ENCODE peak calls at places on chromosomes 1 and 21, in ten cellular contexts. X is astrocyte of the hippocampus; U is CD8-positive, alpha-beta T cell; F is fibroblast of gingiva; I is effector memory CD8-positive, alpha-beta T cell; Z is pancreas; M is cardiac fibroblast; O is nephron progenitor cell; C is endothelial cell; S is NCI-H2171 treated with DMSO at 0.1 percent for 48 hours. N is an unnamed sample.

GRCh38 chr1:81802601-81803422 is 2.1 kb downstream of the ADGRL2 start:
- DNase-seq in X (peak), U (no peak), F (peak), I (no peak), Z (peak), M (peak), O (peak), C (peak), S (peak), N (peak)

GRCh38 chr1:104646233-104646632 is 896.5 kb downstream of the AMY1C start:
- DNase-seq in X (no peak), U (no peak), F (no peak), I (no peak), Z (no peak), M (no peak), O (no peak), C (no peak), S (no peak), N (no peak)

GRCh38 chr1:61160526-61160925 is 78.2 kb downstream of the NFIA start:
- DNase-seq in X (no peak), U (no peak), F (no peak), I (no peak), Z (no peak), M (no peak), O (no peak), C (no peak), S (no peak), N (no peak)

GRCh38 chr1:227899141-227899819 is 48.5 kb downstream of the WNT9A start:
- DNase-seq in X (no peak), U (no peak), F (no peak), I (no peak), Z (peak), M (no peak), O (peak), C (peak), S (no peak), N (peak)

GRCh38 chr1:201214886-201215285 is 24.3 kb downstream of the IGFN1 start:
- DNase-seq in X (no peak), U (no peak), F (no peak), I (no peak), Z (no peak), M (no peak), O (no peak), C (no peak), S (no peak), N (no peak)

GRCh38 chr1:56798053-56798471 is 21.1 kb downstream of the FYB2 start:
- DNase-seq in X (peak), U (no peak), F (peak), I (no peak), Z (no peak), M (peak), O (no peak), C (no peak), S (no peak), N (no peak)

GRCh38 chr1:245748246-245748645 is 593.5 kb downstream of the KIF26B start:
- DNase-seq in X (peak), U (no peak), F (peak), I (no peak), Z (no peak), M (no peak), O (no peak), C (no peak), S (no peak), N (no peak)

GRCh38 chr1:200625381-200625824 is 4.9 kb upstream of the KIF14 start:
- DNase-seq in X (peak), U (no peak), F (no peak), I (no peak), Z (no peak), M (peak), O (no peak), C (no peak), S (peak), N (no peak)

GRCh38 chr1:8158995-8159394 is 132.9 kb upstream of the ERRFI1 start:
- DNase-seq in X (no peak), U (no peak), F (no peak), I (no peak), Z (no peak), M (no peak), O (no peak), C (no peak), S (no peak), N (no peak)

GRCh38 chr1:93575586-93576271 is 105.9 kb downstream of the BCAR3 start:
- DNase-seq in X (no peak), U (no peak), F (no peak), I (no peak), Z (no peak), M (no peak), O (no peak), C (no peak), S (peak), N (no peak)

GRCh38 chr1:77925536-77925935 is 37.1 kb downstream of the NEXN start:
- DNase-seq in X (peak), U (no peak), F (peak), I (no peak), Z (no peak), M (peak), O (no peak), C (no peak), S (no peak), N (no peak)

GRCh38 chr1:234909307-234909706 is 219.3 kb downstream of the TOMM20 start:
- DNase-seq in X (no peak), U (no peak), F (no peak), I (no peak), Z (no peak), M (no peak), O (no peak), C (no peak), S (no peak), N (no peak)

GRCh38 chr1:216183427-216183826 is 239.8 kb downstream of the USH2A start:
- DNase-seq in X (peak), U (no peak), F (no peak), I (no peak), Z (no peak), M (no peak), O (no peak), C (no peak), S (peak), N (no peak)

GRCh38 chr21:46060596-46061061 is 37.3 kb upstream of the COL6A2 start:
- DNase-seq in X (peak), U (no peak), F (peak), I (no peak), Z (no peak), M (peak), O (no peak), C (no peak), S (no peak), N (no peak)

GRCh38 chr21:41593784-41594138 is 85.8 kb upstream of the TMPRSS2 start:
- DNase-seq in X (no peak), U (no peak), F (no peak), I (no peak), Z (peak), M (no peak), O (no peak), C (no peak), S (no peak), N (no peak)

GRCh38 chr1:50335914-50336313 is 87.3 kb downstream of the DMRTA2 start:
- DNase-seq in X (no peak), U (no peak), F (no peak), I (no peak), Z (no peak), M (no peak), O (no peak), C (no peak), S (no peak), N (no peak)

GRCh38 chr1:82978461-82979324 is 1020.2 kb downstream of the TTLL7 start:
- DNase-seq in X (peak), U (no peak), F (no peak), I (no peak), Z (no peak), M (no peak), O (no peak), C (no peak), S (no peak), N (no peak)

GRCh38 chr1:246417152-246417812 is 89.8 kb downstream of the SMYD3 start:
- DNase-seq in X (peak), U (no peak), F (no peak), I (no peak), Z (no peak), M (peak), O (no peak), C (no peak), S (peak), N (no peak)

GRCh38 chr1:227779651-227780050 is 35.8 kb upstream of the PRSS38 start:
- DNase-seq in X (no peak), U (no peak), F (no peak), I (no peak), Z (no peak), M (no peak), O (no peak), C (no peak), S (no peak), N (no peak)

GRCh38 chr21:41691205-41692203 is 75.3 kb downstream of the RIPK4 start:
- DNase-seq in X (no peak), U (no peak), F (no peak), I (no peak), Z (no peak), M (no peak), O (no peak), C (peak), S (no peak), N (no peak)

GRCh38 chr1:7644906-7645750 is 126.0 kb upstream of the VAMP3 start:
- DNase-seq in X (peak), U (no peak), F (no peak), I (no peak), Z (peak), M (peak), O (no peak), C (no peak), S (peak), N (peak)

GRCh38 chr1:15106608-15107007 is 46.9 kb upstream of the TMEM51 start:
- DNase-seq in X (peak), U (no peak), F (no peak), I (no peak), Z (no peak), M (peak), O (no peak), C (no peak), S (peak), N (peak)

GRCh38 chr1:33640114-33640660 is 167.7 kb downstream of the ZSCAN20 start:
- DNase-seq in X (peak), U (no peak), F (no peak), I (no peak), Z (no peak), M (peak), O (no peak), C (no peak), S (no peak), N (no peak)

GRCh38 chr1:15757575-15758401 is 807 bp upstream of the FBLIM1 start:
- DNase-seq in X (peak), U (no peak), F (peak), I (no peak), Z (no peak), M (peak), O (peak), C (no peak), S (no peak), N (peak)

GRCh38 chr21:43283136-43283924 is 114.5 kb downstream of the CRYAA start:
- DNase-seq in X (peak), U (no peak), F (no peak), I (no peak), Z (no peak), M (peak), O (no peak), C (no peak), S (no peak), N (peak)

GRCh38 chr1:164576311-164577271 is 17.6 kb downstream of the PBX1 start:
- DNase-seq in X (peak), U (no peak), F (peak), I (no peak), Z (no peak), M (peak), O (peak), C (peak), S (no peak), N (no peak)

GRCh38 chr21:15943009-15943666 is 213.4 kb downstream of the USP25 start:
- DNase-seq in X (peak), U (no peak), F (no peak), I (no peak), Z (no peak), M (peak), O (no peak), C (no peak), S (no peak), N (no peak)

GRCh38 chr21:28877318-28877884 is 115.3 kb downstream of the LTN1 start:
- DNase-seq in X (no peak), U (no peak), F (no peak), I (no peak), Z (no peak), M (no peak), O (no peak), C (no peak), S (no peak), N (no peak)

GRCh38 chr1:10431065-10431730 is 965 bp downstream of the CENPS start:
- DNase-seq in X (no peak), U (peak), F (peak), I (no peak), Z (no peak), M (no peak), O (no peak), C (peak), S (no peak), N (no peak)

GRCh38 chr21:42678118-42678430 is 24.7 kb downstream of the PDE9A start:
- DNase-seq in X (no peak), U (no peak), F (no peak), I (no peak), Z (no peak), M (no peak), O (no peak), C (no peak), S (no peak), N (peak)

GRCh38 chr1:22816063-22816775 is 105.6 kb downstream of the EPHB2 start:
- DNase-seq in X (no peak), U (no peak), F (no peak), I (no peak), Z (no peak), M (no peak), O (no peak), C (no peak), S (no peak), N (no peak)

GRCh38 chr1:244097523-244098390 is 46.7 kb downstream of the ZBTB18 start:
- DNase-seq in X (no peak), U (no peak), F (peak), I (no peak), Z (no peak), M (no peak), O (no peak), C (no peak), S (no peak), N (no peak)

GRCh38 chr1:218925777-218926176 is 247.9 kb upstream of the LYPLAL1 start:
- DNase-seq in X (no peak), U (no peak), F (no peak), I (no peak), Z (no peak), M (no peak), O (no peak), C (no peak), S (no peak), N (no peak)

GRCh38 chr1:12087797-12088314 is 24.8 kb downstream of the TNFRSF8 start:
- DNase-seq in X (no peak), U (peak), F (no peak), I (peak), Z (no peak), M (no peak), O (no peak), C (no peak), S (no peak), N (no peak)

GRCh38 chr1:26627959-26628358 is 67.9 kb upstream of the ARID1A start:
- DNase-seq in X (no peak), U (no peak), F (no peak), I (no peak), Z (no peak), M (no peak), O (no peak), C (no peak), S (no peak), N (no peak)